ENCODE peak calls at places on chromosomes 5 and 9, in six cellular contexts. One of them, this sample, is unnamed.

GRCh38 chr5:175895701-175896102 is 24.3 kb downstream of the CPLX2 start:
- DNase-seq in fibroblast of lung: no peak
- DNase-seq in cardiac muscle cell: no peak
- DNase-seq in left ventricle myocardium inferior: no peak
- DNase-seq in prostate gland: no peak
- DNase-seq in kidney: no peak
- DNase-seq in this sample: peak; percentile 61

GRCh38 chr9:73037613-73038012 is 84.8 kb upstream of the ALDH1A1 start:
- DNase-seq in kidney: no peak
- DNase-seq in left ventricle myocardium inferior: no peak
- DNase-seq in cardiac muscle cell: peak; percentile 35
- DNase-seq in fibroblast of lung: no peak
- DNase-seq in prostate gland: no peak
- DNase-seq in this sample: no peak

GRCh38 chr5:23268136-23268535 is 239.3 kb upstream of the PRDM9 start:
- DNase-seq in prostate gland: no peak
- DNase-seq in left ventricle myocardium inferior: no peak
- DNase-seq in fibroblast of lung: peak; percentile 23
- DNase-seq in cardiac muscle cell: no peak
- DNase-seq in kidney: no peak
- DNase-seq in this sample: no peak

GRCh38 chr5:57825026-57825683 is 342.5 kb upstream of the ACTBL2 start:
- DNase-seq in fibroblast of lung: peak; percentile 62
- DNase-seq in cardiac muscle cell: peak; percentile 20
- DNase-seq in left ventricle myocardium inferior: no peak
- DNase-seq in kidney: no peak
- DNase-seq in prostate gland: no peak
- DNase-seq in this sample: no peak

GRCh38 chr9:123421801-123422455 is 65.9 kb downstream of the CRB2 start:
- DNase-seq in cardiac muscle cell: no peak
- DNase-seq in fibroblast of lung: no peak
- DNase-seq in prostate gland: no peak
- DNase-seq in kidney: peak; percentile 27
- DNase-seq in left ventricle myocardium inferior: no peak
- DNase-seq in this sample: no peak

GRCh38 chr5:62457071-62457470 is 44.5 kb downstream of the IPO11 start:
- DNase-seq in cardiac muscle cell: no peak
- DNase-seq in left ventricle myocardium inferior: no peak
- DNase-seq in kidney: no peak
- DNase-seq in fibroblast of lung: peak; percentile 35
- DNase-seq in prostate gland: no peak
- DNase-seq in this sample: no peak

GRCh38 chr5:126503602-126504104 is 80.4 kb downstream of the GRAMD2B start:
- DNase-seq in kidney: no peak
- DNase-seq in cardiac muscle cell: peak; percentile 73
- DNase-seq in left ventricle myocardium inferior: no peak
- DNase-seq in prostate gland: peak; percentile 67
- DNase-seq in fibroblast of lung: peak; percentile 60
- DNase-seq in this sample: no peak

GRCh38 chr9:106992186-106992585 is 129.2 kb downstream of the ZNF462 start:
- DNase-seq in cardiac muscle cell: no peak
- DNase-seq in fibroblast of lung: no peak
- DNase-seq in prostate gland: no peak
- DNase-seq in kidney: no peak
- DNase-seq in left ventricle myocardium inferior: no peak
- DNase-seq in this sample: no peak

GRCh38 chr9:20658677-20659473 is 25.2 kb upstream of the FOCAD start:
- DNase-seq in prostate gland: no peak
- DNase-seq in left ventricle myocardium inferior: no peak
- DNase-seq in kidney: no peak
- DNase-seq in fibroblast of lung: peak; percentile 10
- DNase-seq in cardiac muscle cell: peak; percentile 21
- DNase-seq in this sample: no peak

GRCh38 chr9:90025816-90026215 is 421.0 kb downstream of the GADD45G start:
- DNase-seq in kidney: no peak
- DNase-seq in prostate gland: no peak
- DNase-seq in cardiac muscle cell: no peak
- DNase-seq in fibroblast of lung: no peak
- DNase-seq in left ventricle myocardium inferior: no peak
- DNase-seq in this sample: no peak

GRCh38 chr5:18048449-18048848 is 414.2 kb downstream of the TAF11L14 start:
- DNase-seq in kidney: no peak
- DNase-seq in fibroblast of lung: no peak
- DNase-seq in left ventricle myocardium inferior: no peak
- DNase-seq in cardiac muscle cell: no peak
- DNase-seq in prostate gland: no peak
- DNase-seq in this sample: no peak

GRCh38 chr5:58022055-58022454 is 437.8 kb downstream of the PLK2 start:
- DNase-seq in cardiac muscle cell: peak; percentile 43
- DNase-seq in kidney: no peak
- DNase-seq in fibroblast of lung: no peak
- DNase-seq in left ventricle myocardium inferior: no peak
- DNase-seq in prostate gland: no peak
- DNase-seq in this sample: no peak

GRCh38 chr9:83013867-83014605 is 48.9 kb downstream of the RASEF start:
- DNase-seq in left ventricle myocardium inferior: no peak
- DNase-seq in kidney: no peak
- DNase-seq in fibroblast of lung: peak; percentile 70
- DNase-seq in prostate gland: no peak
- DNase-seq in cardiac muscle cell: peak; percentile 20
- DNase-seq in this sample: no peak

GRCh38 chr5:149172709-149173505 is 31.6 kb downstream of the ABLIM3 start:
- DNase-seq in kidney: no peak
- DNase-seq in fibroblast of lung: no peak
- DNase-seq in left ventricle myocardium inferior: no peak
- DNase-seq in prostate gland: no peak
- DNase-seq in cardiac muscle cell: no peak
- DNase-seq in this sample: no peak

GRCh38 chr9:38039090-38039906 is 29.7 kb downstream of the SHB start:
- DNase-seq in prostate gland: no peak
- DNase-seq in left ventricle myocardium inferior: no peak
- DNase-seq in fibroblast of lung: peak; percentile 76
- DNase-seq in kidney: peak; percentile 70
- DNase-seq in cardiac muscle cell: peak; percentile 82
- DNase-seq in this sample: no peak

GRCh38 chr9:123615381-123615780 is 259.4 kb downstream of the CRB2 start:
- DNase-seq in left ventricle myocardium inferior: no peak
- DNase-seq in prostate gland: no peak
- DNase-seq in kidney: no peak
- DNase-seq in cardiac muscle cell: no peak
- DNase-seq in fibroblast of lung: no peak
- DNase-seq in this sample: no peak

GRCh38 chr9:130922815-130923610 is 16.0 kb downstream of the FIBCD1 start:
- DNase-seq in prostate gland: no peak
- DNase-seq in kidney: no peak
- DNase-seq in left ventricle myocardium inferior: no peak
- DNase-seq in cardiac muscle cell: no peak
- DNase-seq in fibroblast of lung: no peak
- DNase-seq in this sample: no peak

GRCh38 chr5:79685621-79686020 is 4.0 kb upstream of the CMYA5 start:
- DNase-seq in kidney: no peak
- DNase-seq in cardiac muscle cell: no peak
- DNase-seq in left ventricle myocardium inferior: no peak
- DNase-seq in fibroblast of lung: peak; percentile 32
- DNase-seq in prostate gland: no peak
- DNase-seq in this sample: no peak

GRCh38 chr9:105114956-105115728 is 129.3 kb upstream of the SLC44A1 start:
- DNase-seq in kidney: no peak
- DNase-seq in cardiac muscle cell: peak; percentile 76
- DNase-seq in prostate gland: no peak
- DNase-seq in left ventricle myocardium inferior: peak; percentile 18
- DNase-seq in fibroblast of lung: peak; percentile 37
- DNase-seq in this sample: peak; percentile 61

GRCh38 chr5:113271015-113271414 is 163.8 kb downstream of the TSSK1B start:
- DNase-seq in fibroblast of lung: no peak
- DNase-seq in kidney: no peak
- DNase-seq in left ventricle myocardium inferior: no peak
- DNase-seq in cardiac muscle cell: peak; percentile 53
- DNase-seq in prostate gland: no peak
- DNase-seq in this sample: no peak
- H3K4me1 ChIP-seq in fibroblast of lung: no peaks in the 10 kb centered on the region
- H3K4me1 ChIP-seq in kidney: peaks cover 6% of the 10 kb centered on the region
- H3K4me1 ChIP-seq in left ventricle myocardium inferior: peaks cover 96% of the 10 kb centered on the region
- H3K4me1 ChIP-seq in cardiac muscle cell: peaks cover 35% of the 10 kb centered on the region
- H3K4me1 ChIP-seq in prostate gland: no peaks in the 10 kb centered on the region
- H3K4me1 ChIP-seq in this sample: peaks cover 3% of the 10 kb centered on the region

DNA sequence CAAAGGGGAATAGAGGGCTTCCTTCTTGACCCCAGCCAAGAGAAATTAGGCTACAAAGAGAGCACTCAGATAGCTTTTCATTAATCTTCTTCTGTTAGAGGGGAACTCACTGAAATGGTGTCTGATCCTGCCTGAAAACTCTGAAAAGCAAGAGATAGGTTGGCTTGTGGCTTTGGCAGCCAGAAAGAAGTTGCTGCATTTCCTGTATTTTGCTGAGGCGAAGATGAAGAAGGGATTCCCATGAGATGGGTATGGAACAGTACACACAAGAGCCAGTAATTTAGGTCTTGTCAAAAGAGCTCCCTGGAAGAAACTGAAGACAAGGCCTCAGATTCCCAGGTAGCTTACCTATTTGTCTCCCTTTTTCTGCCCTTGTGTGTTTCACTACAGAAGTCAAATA is 120.9 kb upstream of the TARS1 start:
- DNase-seq in kidney: no peak
- DNase-seq in cardiac muscle cell: peak; percentile 82
- DNase-seq in fibroblast of lung: no peak
- DNase-seq in prostate gland: no peak
- DNase-seq in left ventricle myocardium inferior: no peak
- DNase-seq in this sample: no peak
- H3K4me1 ChIP-seq in kidney: no peaks in the 10 kb centered on the region
- H3K4me1 ChIP-seq in cardiac muscle cell: peaks cover 5% of the 10 kb centered on the region
- H3K4me1 ChIP-seq in fibroblast of lung: peaks cover 8% of the 10 kb centered on the region
- H3K4me1 ChIP-seq in prostate gland: no peaks in the 10 kb centered on the region
- H3K4me1 ChIP-seq in left ventricle myocardium inferior: no peaks in the 10 kb centered on the region
- H3K4me1 ChIP-seq in this sample: no peaks in the 10 kb centered on the region

GRCh38 chr5:178115835-178116405 is 2.6 kb downstream of the N4BP3 start:
- DNase-seq in prostate gland: no peak
- DNase-seq in left ventricle myocardium inferior: no peak
- DNase-seq in cardiac muscle cell: no peak
- DNase-seq in kidney: peak; percentile 44
- DNase-seq in fibroblast of lung: no peak
- DNase-seq in this sample: no peak

GRCh38 chr5:178113141-178113787 is at the start of gene N4BP3:
- DNase-seq in prostate gland: peak; percentile 62
- DNase-seq in cardiac muscle cell: peak; percentile 63
- DNase-seq in left ventricle myocardium inferior: no peak
- DNase-seq in kidney: peak; percentile 92
- DNase-seq in fibroblast of lung: peak; percentile 18
- DNase-seq in this sample: peak; percentile 85

GRCh38 chr5:178113841-178114324 is 551 bp downstream of the N4BP3 start:
- DNase-seq in fibroblast of lung: no peak
- DNase-seq in left ventricle myocardium inferior: no peak
- DNase-seq in prostate gland: no peak
- DNase-seq in kidney: peak; percentile 84
- DNase-seq in cardiac muscle cell: no peak
- DNase-seq in this sample: no peak

GRCh38 chr5:178115136-178115834 is 2.0 kb downstream of the N4BP3 start:
- DNase-seq in kidney: peak; percentile 64
- DNase-seq in cardiac muscle cell: no peak
- DNase-seq in left ventricle myocardium inferior: no peak
- DNase-seq in prostate gland: no peak
- DNase-seq in fibroblast of lung: no peak
- DNase-seq in this sample: no peak

DNA sequence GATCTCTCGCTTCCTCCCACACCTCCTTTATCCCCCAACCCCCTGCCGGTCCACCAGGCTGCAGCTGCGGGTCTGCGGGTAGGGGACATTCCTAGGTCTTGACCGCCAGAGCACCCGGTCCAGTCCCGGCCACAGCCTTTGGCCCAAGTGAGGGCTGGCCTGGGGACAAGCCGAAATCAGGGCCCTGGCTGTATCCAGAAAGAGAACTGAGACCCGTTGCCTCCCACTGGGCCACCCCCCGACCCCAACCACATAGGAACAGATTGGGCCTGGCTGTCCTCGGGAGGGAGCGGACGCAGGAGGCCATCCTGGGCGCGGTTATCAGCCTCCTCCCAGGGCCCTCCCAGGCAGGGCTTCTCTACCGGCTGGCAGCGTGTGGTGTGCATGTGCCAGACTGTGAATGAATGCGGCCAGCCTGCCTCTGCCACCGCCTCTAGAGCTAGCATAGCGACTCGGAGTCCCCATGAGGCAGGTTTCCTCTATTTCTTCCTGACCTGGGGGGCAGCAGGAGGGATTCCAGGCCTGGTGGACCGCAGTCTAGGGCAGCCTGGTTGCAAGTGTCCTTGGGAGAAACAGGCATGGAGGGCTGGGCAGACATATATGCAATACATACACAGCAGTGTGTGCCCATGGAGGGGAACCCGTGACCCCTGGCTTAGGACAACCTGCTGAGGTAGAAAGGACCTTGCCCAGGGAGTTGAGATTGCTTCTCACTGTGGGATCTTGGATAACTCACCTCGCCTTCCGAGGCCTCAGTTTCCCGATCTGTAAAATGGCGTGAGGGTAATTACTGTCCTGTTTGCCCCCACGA is 1.2 kb downstream of the N4BP3 start:
- DNase-seq in fibroblast of lung: no peak
- DNase-seq in left ventricle myocardium inferior: no peak
- DNase-seq in prostate gland: no peak
- DNase-seq in cardiac muscle cell: no peak
- DNase-seq in kidney: peak; percentile 82
- DNase-seq in this sample: peak; percentile 61
- H3K4me1 ChIP-seq in fibroblast of lung: no peaks in the 10 kb centered on the region
- H3K4me1 ChIP-seq in left ventricle myocardium inferior: peaks cover 49% of the 10 kb centered on the region
- H3K4me1 ChIP-seq in prostate gland: no peaks in the 10 kb centered on the region
- H3K4me1 ChIP-seq in cardiac muscle cell: peaks cover 15% of the 10 kb centered on the region
- H3K4me1 ChIP-seq in kidney: peaks cover 2% of the 10 kb centered on the region
- H3K4me1 ChIP-seq in this sample: peaks cover 47% of the 10 kb centered on the region

GRCh38 chr5:173734716-173735115 is 118.3 kb upstream of the BOD1 start:
- DNase-seq in fibroblast of lung: no peak
- DNase-seq in prostate gland: no peak
- DNase-seq in left ventricle myocardium inferior: no peak
- DNase-seq in cardiac muscle cell: no peak
- DNase-seq in kidney: no peak
- DNase-seq in this sample: no peak

GRCh38 chr5:173735171-173735570 is 118.7 kb upstream of the BOD1 start:
- DNase-seq in kidney: no peak
- DNase-seq in left ventricle myocardium inferior: no peak
- DNase-seq in prostate gland: no peak
- DNase-seq in fibroblast of lung: no peak
- DNase-seq in cardiac muscle cell: no peak
- DNase-seq in this sample: no peak

GRCh38 chr5:173736923-173737412 is 120.5 kb upstream of the BOD1 start:
- DNase-seq in kidney: peak; percentile 84
- DNase-seq in prostate gland: no peak
- DNase-seq in left ventricle myocardium inferior: no peak
- DNase-seq in fibroblast of lung: no peak
- DNase-seq in cardiac muscle cell: no peak
- DNase-seq in this sample: no peak

GRCh38 chr5:173735691-173736090 is 119.2 kb upstream of the BOD1 start:
- DNase-seq in kidney: no peak
- DNase-seq in cardiac muscle cell: no peak
- DNase-seq in fibroblast of lung: no peak
- DNase-seq in prostate gland: no peak
- DNase-seq in left ventricle myocardium inferior: no peak
- DNase-seq in this sample: no peak

DNA sequence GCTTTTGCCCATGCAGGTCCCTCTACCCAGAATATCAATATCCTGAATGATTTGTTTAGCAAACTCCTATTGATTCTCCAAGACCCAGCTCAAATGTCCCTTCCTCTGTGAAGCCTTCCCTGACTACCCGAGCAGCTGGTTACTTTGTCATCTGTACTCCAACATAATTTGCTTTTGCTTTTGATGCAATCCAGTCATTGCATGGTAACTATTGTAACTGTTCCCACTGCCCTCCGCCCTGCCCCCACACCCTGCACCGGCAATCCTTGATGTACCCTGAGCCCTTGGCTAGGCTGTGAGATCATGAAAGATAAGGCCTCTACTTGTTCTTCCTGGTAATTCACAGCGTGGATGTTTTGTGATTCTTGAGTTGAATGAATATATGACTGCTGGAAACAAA is 119.9 kb upstream of the BOD1 start:
- DNase-seq in left ventricle myocardium inferior: no peak
- DNase-seq in prostate gland: no peak
- DNase-seq in cardiac muscle cell: no peak
- DNase-seq in kidney: no peak
- DNase-seq in fibroblast of lung: no peak
- DNase-seq in this sample: no peak
- H3K4me1 ChIP-seq in left ventricle myocardium inferior: no peaks in the 10 kb centered on the region
- H3K4me1 ChIP-seq in prostate gland: no peaks in the 10 kb centered on the region
- H3K4me1 ChIP-seq in cardiac muscle cell: peaks cover 5% of the 10 kb centered on the region
- H3K4me1 ChIP-seq in kidney: no peaks in the 10 kb centered on the region
- H3K4me1 ChIP-seq in fibroblast of lung: no peaks in the 10 kb centered on the region
- H3K4me1 ChIP-seq in this sample: no peaks in the 10 kb centered on the region

This sample was measured in CD4-positive, CD25-positive, alpha-beta regulatory T cell.